ENCODE peak calls at places on chromosomes 13 and 19, in eight cellular contexts. A is small intestine; E is HuH-7; Q is activated CD4-positive, alpha-beta T cell treated with anti-CD3 and anti-CD28 coated beads, Interleukin-2, amount 10 ng/mL, durations not matched to agents 24 days and 14 days; X is GM04504; V is bronchial epithelial cell; F is aorta; K is naive thymus-derived CD4-positive, alpha-beta T cell. Y is an unnamed sample.

GRCh38 chr13:110431851-110432294 is 124.8 kb downstream of the COL4A2 start:
- DNase-seq in X (no peak), Q (no peak), K (no peak), A (no peak), V (no peak), F (no peak), E (no peak), Y (no peak)

GRCh38 chr19:13838943-13839192 is 38.1 kb upstream of the NANOS3 start:
- DNase-seq in A (no peak), X (no peak), V (no peak), E (no peak), Q (no peak), F (no peak), K (no peak), Y (no peak)

GRCh38 chr19:50357178-50358100 is 8.0 kb downstream of the NAPSA start:
- DNase-seq in F (peak; percentile 91), V (peak; percentile 30), E (peak; percentile 61), A (peak; percentile 70), Q (peak; percentile 96), K (peak; percentile 85), X (peak; percentile 24), Y (peak; percentile 42)

GRCh38 chr13:69619651-69620050 is 488.0 kb upstream of the ATXN8OS start:
- DNase-seq in X (no peak), E (no peak), A (no peak), V (no peak), F (no peak), K (no peak), Q (no peak), Y (no peak)

GRCh38 chr19:13797870-13798269 is 2.6 kb downstream of the ZSWIM4 start:
- DNase-seq in A (no peak), V (peak; percentile 82), F (peak; percentile 87), E (no peak), K (no peak), X (peak; percentile 46), Q (no peak), Y (no peak)

GRCh38 chr19:16969127-16969526 is 57.5 kb downstream of the CPAMD8 start:
- DNase-seq in V (peak; percentile 55), F (no peak), A (no peak), E (no peak), Q (no peak), K (no peak), X (no peak), Y (no peak)

GRCh38 chr13:109154546-109154945 is 525.1 kb downstream of the MYO16 start:
- DNase-seq in X (no peak), V (peak; percentile 71), A (no peak), Q (no peak), F (no peak), E (no peak), K (no peak), Y (no peak)

GRCh38 chr13:75993246-75993645 is 357.1 kb downstream of the LMO7 start:
- DNase-seq in Q (no peak), E (no peak), A (no peak), K (no peak), X (no peak), V (no peak), F (no peak), Y (no peak)

GRCh38 chr19:2477141-2477710 is 1.3 kb downstream of the GADD45B start:
- DNase-seq in Q (peak; percentile 83), F (peak; percentile 86), A (peak; percentile 59), X (no peak), E (no peak), K (no peak), V (peak; percentile 64), Y (no peak)

GRCh38 chr13:110244096-110244830 is 62.7 kb downstream of the COL4A1 start:
- DNase-seq in X (peak; percentile 92), K (no peak), F (no peak), A (no peak), E (no peak), V (no peak), Q (peak; percentile 31), Y (no peak)

GRCh38 chr19:50500060-50500752 is 10.8 kb downstream of the JOSD2 start:
- DNase-seq in V (no peak), E (no peak), K (no peak), A (no peak), Q (peak; percentile 61), X (no peak), F (peak; percentile 67), Y (no peak)

GRCh38 chr19:43901395-43902390 is 33.4 kb downstream of the ZNF45 start:
- DNase-seq in A (peak; percentile 72), X (peak; percentile 71), E (peak; percentile 81), V (peak; percentile 71), K (peak; percentile 30), Q (peak; percentile 89), F (peak; percentile 89), Y (peak; percentile 81)

GRCh38 chr13:50318887-50319286 is 303.6 kb downstream of the KCNRG start:
- DNase-seq in V (no peak), F (no peak), E (no peak), X (no peak), Q (no peak), K (no peak), A (peak; percentile 26), Y (no peak)

GRCh38 chr13:40318366-40318765 is 348.1 kb downstream of the FOXO1 start:
- DNase-seq in V (peak; percentile 69), X (no peak), K (no peak), A (peak; percentile 18), Q (no peak), F (no peak), E (no peak), Y (peak; percentile 22)

GRCh38 chr19:31226536-31226935 is 122.7 kb downstream of the TSHZ3 start:
- DNase-seq in Q (no peak), A (no peak), X (peak; percentile 24), K (no peak), E (no peak), V (no peak), F (no peak), Y (no peak)

GRCh38 chr19:8593931-8594330 is 16.6 kb downstream of the ADAMTS10 start:
- DNase-seq in E (no peak), A (no peak), Q (no peak), K (no peak), F (no peak), X (no peak), V (no peak), Y (no peak)

GRCh38 chr19:38838986-38839761 is 7.6 kb upstream of the ECH1 start:
- DNase-seq in E (no peak), V (peak; percentile 15), K (no peak), A (no peak), Q (no peak), F (no peak), X (no peak), Y (no peak)

GRCh38 chr19:1102407-1103106 is 1.2 kb upstream of the GPX4 start:
- DNase-seq in V (peak; percentile 100), F (no peak), K (no peak), A (peak; percentile 91), E (no peak), Q (peak; percentile 81), X (peak; percentile 97), Y (no peak)

GRCh38 chr13:50910483-50910805 is 853 bp downstream of the RNASEH2B start:
- DNase-seq in Q (no peak), A (no peak), F (no peak), E (peak; percentile 31), K (no peak), V (no peak), X (no peak), Y (peak; percentile 27)

GRCh38 chr13:107742544-107742943 is 472.8 kb downstream of the LIG4 start:
- DNase-seq in X (no peak), F (no peak), E (no peak), Q (no peak), A (no peak), V (no peak), K (no peak), Y (no peak)

GRCh38 chr19:30781519-30781918 is 409.3 kb downstream of the ZNF536 start:
- DNase-seq in X (no peak), A (no peak), V (no peak), K (no peak), F (no peak), Q (peak; percentile 33), E (no peak), Y (no peak)

GRCh38 chr13:88472316-88472715 is 801.1 kb downstream of the SLITRK5 start:
- DNase-seq in X (no peak), Q (no peak), F (no peak), K (no peak), V (no peak), A (no peak), E (no peak), Y (no peak)

GRCh38 chr19:34556500-34556899 is 74.9 kb downstream of the WTIP start:
- DNase-seq in Q (no peak), F (no peak), A (no peak), X (peak; percentile 10), K (no peak), E (peak; percentile 28), V (no peak), Y (peak; percentile 27)

GRCh38 chr19:45113628-45114027 is 20.6 kb downstream of the PPP1R37 start:
- DNase-seq in A (peak; percentile 74), V (peak; percentile 29), Q (no peak), E (no peak), K (no peak), F (no peak), X (no peak), Y (no peak)

GRCh38 chr13:26964278-26965057 is 203.9 kb upstream of the GPR12 start:
- DNase-seq in K (no peak), E (no peak), X (no peak), V (no peak), Q (no peak), A (no peak), F (no peak), Y (no peak)

GRCh38 chr19:14772467-14772866 is 5.9 kb downstream of the ADGRE2 start:
- DNase-seq in E (no peak), A (no peak), K (no peak), V (no peak), Q (no peak), X (no peak), F (no peak), Y (no peak)

GRCh38 chr19:17184381-17184841 is 30.7 kb upstream of the USE1 start:
- DNase-seq in X (no peak), V (no peak), Q (peak; percentile 85), A (peak; percentile 57), K (peak; percentile 59), E (no peak), F (no peak), Y (no peak)

GRCh38 chr13:80242728-80243427 is 98.0 kb downstream of the SPRY2 start:
- DNase-seq in F (no peak), V (no peak), A (no peak), Q (no peak), X (no peak), K (no peak), E (no peak), Y (no peak)

GRCh38 chr19:50818859-50819472 is 4.6 kb downstream of the KLK1 start:
- DNase-seq in V (no peak), Q (no peak), X (no peak), E (no peak), F (no peak), K (no peak), A (no peak), Y (no peak)

GRCh38 chr19:871446-872265 is 12.2 kb downstream of the CFD start:
- DNase-seq in X (no peak), F (no peak), A (no peak), Q (peak; percentile 71), K (no peak), E (peak; percentile 79), V (peak; percentile 20), Y (peak; percentile 43)

GRCh38 chr13:29496241-29496712 is 99.2 kb downstream of the SLC7A1 start:
- DNase-seq in K (no peak), V (peak; percentile 83), Q (no peak), A (no peak), X (no peak), E (no peak), F (no peak), Y (no peak)

GRCh38 chr13:22700488-22700887 is 480.3 kb upstream of the SGCG start:
- DNase-seq in F (no peak), V (no peak), X (no peak), A (no peak), Q (no peak), K (no peak), E (no peak), Y (no peak)

GRCh38 chr19:41821003-41821735 is 23.3 kb downstream of the LYPD4 start:
- DNase-seq in Q (peak; percentile 90), E (peak; percentile 74), V (peak; percentile 62), K (peak; percentile 59), A (peak; percentile 53), X (no peak), F (peak; percentile 9), Y (peak; percentile 78)

GRCh38 chr13:45194081-45194939 is 6.5 kb downstream of the KCTD4 start:
- DNase-seq in F (peak; percentile 53), Q (no peak), V (no peak), X (no peak), E (no peak), K (no peak), A (no peak), Y (no peak)

Y was measured in HEK293T.